ENCODE peak calls at places on chromosomes 1 and 21, in nine cellular contexts. One of them, this sample, is unnamed.

GRCh38 chr1:238485062-238485905 is 594.6 kb upstream of the ZP4 start:
- DNase-seq in Calu3: peak; percentile 56
- DNase-seq in activated CD8-positive, alpha-beta T cell treated with anti-CD3 and anti-CD28 coated beads for 36 hours: no peak
- DNase-seq in neural progenitor cell: peak; percentile 38
- DNase-seq in activated B cell treated with CpG ODN at 0.5 μM for 24 hours: no peak
- DNase-seq in prostate gland: peak; percentile 22
- DNase-seq in mucosa of descending colon: peak; percentile 10
- DNase-seq in esophagus squamous epithelium: no peak
- DNase-seq in tibial artery: peak; percentile 44
- DNase-seq in this sample: no peak

GRCh38 chr1:246108278-246108925 is 398.7 kb downstream of the SMYD3 start:
- DNase-seq in neural progenitor cell: peak; percentile 11
- DNase-seq in esophagus squamous epithelium: no peak
- DNase-seq in activated CD8-positive, alpha-beta T cell treated with anti-CD3 and anti-CD28 coated beads for 36 hours: no peak
- DNase-seq in Calu3: no peak
- DNase-seq in mucosa of descending colon: no peak
- DNase-seq in prostate gland: no peak
- DNase-seq in tibial artery: no peak
- DNase-seq in activated B cell treated with CpG ODN at 0.5 μM for 24 hours: no peak
- DNase-seq in this sample: no peak

GRCh38 chr1:236425031-236425663 is 31.1 kb downstream of the EDARADD start:
- DNase-seq in esophagus squamous epithelium: no peak
- DNase-seq in tibial artery: no peak
- DNase-seq in Calu3: peak; percentile 30
- DNase-seq in activated B cell treated with CpG ODN at 0.5 μM for 24 hours: peak; percentile 22
- DNase-seq in activated CD8-positive, alpha-beta T cell treated with anti-CD3 and anti-CD28 coated beads for 36 hours: peak; percentile 48
- DNase-seq in mucosa of descending colon: no peak
- DNase-seq in prostate gland: no peak
- DNase-seq in neural progenitor cell: no peak
- DNase-seq in this sample: no peak

GRCh38 chr1:109777436-109777835 is 13.7 kb upstream of the EPS8L3 start:
- DNase-seq in tibial artery: peak; percentile 19
- DNase-seq in activated B cell treated with CpG ODN at 0.5 μM for 24 hours: no peak
- DNase-seq in mucosa of descending colon: no peak
- DNase-seq in neural progenitor cell: no peak
- DNase-seq in esophagus squamous epithelium: no peak
- DNase-seq in prostate gland: no peak
- DNase-seq in activated CD8-positive, alpha-beta T cell treated with anti-CD3 and anti-CD28 coated beads for 36 hours: no peak
- DNase-seq in Calu3: no peak
- DNase-seq in this sample: no peak

GRCh38 chr1:184428604-184429003 is 41.8 kb downstream of the C1orf21 start:
- DNase-seq in mucosa of descending colon: no peak
- DNase-seq in activated CD8-positive, alpha-beta T cell treated with anti-CD3 and anti-CD28 coated beads for 36 hours: no peak
- DNase-seq in Calu3: no peak
- DNase-seq in prostate gland: no peak
- DNase-seq in activated B cell treated with CpG ODN at 0.5 μM for 24 hours: no peak
- DNase-seq in tibial artery: no peak
- DNase-seq in neural progenitor cell: no peak
- DNase-seq in esophagus squamous epithelium: no peak
- DNase-seq in this sample: no peak

GRCh38 chr21:34022557-34023335 is 50.6 kb upstream of the MRPS6 start:
- DNase-seq in prostate gland: no peak
- DNase-seq in esophagus squamous epithelium: no peak
- DNase-seq in neural progenitor cell: peak; percentile 22
- DNase-seq in activated CD8-positive, alpha-beta T cell treated with anti-CD3 and anti-CD28 coated beads for 36 hours: peak; percentile 82
- DNase-seq in mucosa of descending colon: peak; percentile 19
- DNase-seq in activated B cell treated with CpG ODN at 0.5 μM for 24 hours: no peak
- DNase-seq in Calu3: no peak
- DNase-seq in tibial artery: no peak
- DNase-seq in this sample: peak; percentile 26

GRCh38 chr1:165871311-165872067 is 44.1 kb downstream of the UCK2 start:
- DNase-seq in mucosa of descending colon: peak; percentile 87
- DNase-seq in Calu3: peak; percentile 67
- DNase-seq in tibial artery: no peak
- DNase-seq in prostate gland: no peak
- DNase-seq in activated B cell treated with CpG ODN at 0.5 μM for 24 hours: no peak
- DNase-seq in activated CD8-positive, alpha-beta T cell treated with anti-CD3 and anti-CD28 coated beads for 36 hours: peak; percentile 72
- DNase-seq in esophagus squamous epithelium: no peak
- DNase-seq in neural progenitor cell: peak; percentile 16
- DNase-seq in this sample: peak; percentile 61

GRCh38 chr1:161473363-161473762 is 31.9 kb upstream of the FCGR2A start:
- DNase-seq in esophagus squamous epithelium: no peak
- DNase-seq in activated B cell treated with CpG ODN at 0.5 μM for 24 hours: no peak
- DNase-seq in mucosa of descending colon: peak; percentile 50
- DNase-seq in Calu3: peak; percentile 46
- DNase-seq in tibial artery: no peak
- DNase-seq in activated CD8-positive, alpha-beta T cell treated with anti-CD3 and anti-CD28 coated beads for 36 hours: peak; percentile 30
- DNase-seq in neural progenitor cell: peak; percentile 66
- DNase-seq in prostate gland: no peak
- DNase-seq in this sample: no peak

GRCh38 chr1:54814571-54814970 is 13.4 kb upstream of the TTC22 start:
- DNase-seq in activated B cell treated with CpG ODN at 0.5 μM for 24 hours: no peak
- DNase-seq in Calu3: no peak
- DNase-seq in mucosa of descending colon: no peak
- DNase-seq in neural progenitor cell: no peak
- DNase-seq in prostate gland: no peak
- DNase-seq in esophagus squamous epithelium: no peak
- DNase-seq in activated CD8-positive, alpha-beta T cell treated with anti-CD3 and anti-CD28 coated beads for 36 hours: no peak
- DNase-seq in tibial artery: no peak
- DNase-seq in this sample: no peak

GRCh38 chr1:150968491-150968890 is 6.1 kb downstream of the CERS2 start:
- DNase-seq in neural progenitor cell: no peak
- DNase-seq in activated CD8-positive, alpha-beta T cell treated with anti-CD3 and anti-CD28 coated beads for 36 hours: no peak
- DNase-seq in tibial artery: no peak
- DNase-seq in mucosa of descending colon: no peak
- DNase-seq in Calu3: no peak
- DNase-seq in activated B cell treated with CpG ODN at 0.5 μM for 24 hours: no peak
- DNase-seq in esophagus squamous epithelium: no peak
- DNase-seq in prostate gland: no peak
- DNase-seq in this sample: no peak

GRCh38 chr21:44706706-44707615 is 4.4 kb downstream of the TSPEAR start:
- DNase-seq in neural progenitor cell: peak; percentile 51
- DNase-seq in esophagus squamous epithelium: no peak
- DNase-seq in Calu3: no peak
- DNase-seq in prostate gland: no peak
- DNase-seq in activated CD8-positive, alpha-beta T cell treated with anti-CD3 and anti-CD28 coated beads for 36 hours: no peak
- DNase-seq in activated B cell treated with CpG ODN at 0.5 μM for 24 hours: no peak
- DNase-seq in mucosa of descending colon: no peak
- DNase-seq in tibial artery: no peak
- DNase-seq in this sample: no peak

GRCh38 chr1:246187834-246188372 is 319.2 kb downstream of the SMYD3 start:
- DNase-seq in prostate gland: no peak
- DNase-seq in activated B cell treated with CpG ODN at 0.5 μM for 24 hours: no peak
- DNase-seq in activated CD8-positive, alpha-beta T cell treated with anti-CD3 and anti-CD28 coated beads for 36 hours: no peak
- DNase-seq in Calu3: no peak
- DNase-seq in neural progenitor cell: no peak
- DNase-seq in tibial artery: no peak
- DNase-seq in esophagus squamous epithelium: no peak
- DNase-seq in mucosa of descending colon: no peak
- DNase-seq in this sample: no peak

GRCh38 chr1:167484726-167485125 is 33.6 kb downstream of the CD247 start:
- DNase-seq in mucosa of descending colon: no peak
- DNase-seq in neural progenitor cell: no peak
- DNase-seq in Calu3: no peak
- DNase-seq in prostate gland: no peak
- DNase-seq in activated B cell treated with CpG ODN at 0.5 μM for 24 hours: no peak
- DNase-seq in esophagus squamous epithelium: no peak
- DNase-seq in activated CD8-positive, alpha-beta T cell treated with anti-CD3 and anti-CD28 coated beads for 36 hours: no peak
- DNase-seq in tibial artery: no peak
- DNase-seq in this sample: no peak

GRCh38 chr1:16237343-16237830 is 404 bp upstream of the CPLANE2 start:
- DNase-seq in tibial artery: no peak
- DNase-seq in activated CD8-positive, alpha-beta T cell treated with anti-CD3 and anti-CD28 coated beads for 36 hours: no peak
- DNase-seq in esophagus squamous epithelium: no peak
- DNase-seq in neural progenitor cell: no peak
- DNase-seq in mucosa of descending colon: no peak
- DNase-seq in prostate gland: no peak
- DNase-seq in Calu3: no peak
- DNase-seq in activated B cell treated with CpG ODN at 0.5 μM for 24 hours: no peak
- DNase-seq in this sample: no peak

GRCh38 chr21:37742532-37742931 is 173.7 kb downstream of the KCNJ6 start:
- DNase-seq in tibial artery: no peak
- DNase-seq in activated CD8-positive, alpha-beta T cell treated with anti-CD3 and anti-CD28 coated beads for 36 hours: no peak
- DNase-seq in activated B cell treated with CpG ODN at 0.5 μM for 24 hours: no peak
- DNase-seq in Calu3: no peak
- DNase-seq in neural progenitor cell: no peak
- DNase-seq in prostate gland: no peak
- DNase-seq in esophagus squamous epithelium: no peak
- DNase-seq in mucosa of descending colon: no peak
- DNase-seq in this sample: no peak

GRCh38 chr1:12327566-12327965 is 97.7 kb downstream of the VPS13D start:
- DNase-seq in Calu3: no peak
- DNase-seq in activated B cell treated with CpG ODN at 0.5 μM for 24 hours: no peak
- DNase-seq in neural progenitor cell: no peak
- DNase-seq in activated CD8-positive, alpha-beta T cell treated with anti-CD3 and anti-CD28 coated beads for 36 hours: no peak
- DNase-seq in prostate gland: no peak
- DNase-seq in esophagus squamous epithelium: no peak
- DNase-seq in tibial artery: no peak
- DNase-seq in mucosa of descending colon: no peak
- DNase-seq in this sample: peak; percentile 65

GRCh38 chr1:115062542-115063004 is 26.7 kb downstream of the TSPAN2 start:
- DNase-seq in neural progenitor cell: no peak
- DNase-seq in prostate gland: peak; percentile 63
- DNase-seq in activated CD8-positive, alpha-beta T cell treated with anti-CD3 and anti-CD28 coated beads for 36 hours: peak; percentile 98
- DNase-seq in mucosa of descending colon: peak; percentile 69
- DNase-seq in Calu3: peak; percentile 83
- DNase-seq in esophagus squamous epithelium: peak; percentile 25
- DNase-seq in activated B cell treated with CpG ODN at 0.5 μM for 24 hours: peak; percentile 44
- DNase-seq in tibial artery: no peak
- DNase-seq in this sample: peak; percentile 44

GRCh38 chr1:222987616-222988015 is 155.4 kb downstream of the TLR5 start:
- DNase-seq in prostate gland: no peak
- DNase-seq in esophagus squamous epithelium: no peak
- DNase-seq in activated CD8-positive, alpha-beta T cell treated with anti-CD3 and anti-CD28 coated beads for 36 hours: no peak
- DNase-seq in Calu3: no peak
- DNase-seq in neural progenitor cell: no peak
- DNase-seq in tibial artery: no peak
- DNase-seq in activated B cell treated with CpG ODN at 0.5 μM for 24 hours: no peak
- DNase-seq in mucosa of descending colon: no peak
- DNase-seq in this sample: no peak

GRCh38 chr1:1058921-1059493 is 15.1 kb downstream of the RNF223 start:
- DNase-seq in Calu3: peak; percentile 38
- DNase-seq in activated B cell treated with CpG ODN at 0.5 μM for 24 hours: no peak
- DNase-seq in activated CD8-positive, alpha-beta T cell treated with anti-CD3 and anti-CD28 coated beads for 36 hours: peak; percentile 68
- DNase-seq in prostate gland: no peak
- DNase-seq in neural progenitor cell: peak; percentile 51
- DNase-seq in tibial artery: no peak
- DNase-seq in mucosa of descending colon: no peak
- DNase-seq in esophagus squamous epithelium: no peak
- DNase-seq in this sample: peak; percentile 34

GRCh38 chr1:147892216-147892615 is 10.4 kb upstream of the GJA8 start:
- DNase-seq in Calu3: no peak
- DNase-seq in esophagus squamous epithelium: no peak
- DNase-seq in activated CD8-positive, alpha-beta T cell treated with anti-CD3 and anti-CD28 coated beads for 36 hours: peak; percentile 15
- DNase-seq in activated B cell treated with CpG ODN at 0.5 μM for 24 hours: no peak
- DNase-seq in mucosa of descending colon: no peak
- DNase-seq in prostate gland: no peak
- DNase-seq in tibial artery: no peak
- DNase-seq in neural progenitor cell: peak; percentile 42
- DNase-seq in this sample: no peak
- TF ChIP-seq CTCF in Calu3: no peak
- TF ChIP-seq CTCF in esophagus squamous epithelium: no peak
- TF ChIP-seq CTCF in activated CD8-positive, alpha-beta T cell treated with anti-CD3 and anti-CD28 coated beads for 36 hours: no peak
- TF ChIP-seq CTCF in activated B cell treated with CpG ODN at 0.5 μM for 24 hours: no peak
- TF ChIP-seq CTCF in mucosa of descending colon: no peak
- TF ChIP-seq CTCF in prostate gland: no peak
- TF ChIP-seq CTCF in tibial artery: no peak
- TF ChIP-seq CTCF in neural progenitor cell: no peak
- TF ChIP-seq CTCF in this sample: no peak

GRCh38 chr1:34887593-34887992 is 28.0 kb upstream of the SMIM12 start:
- DNase-seq in mucosa of descending colon: no peak
- DNase-seq in neural progenitor cell: no peak
- DNase-seq in esophagus squamous epithelium: no peak
- DNase-seq in prostate gland: no peak
- DNase-seq in Calu3: no peak
- DNase-seq in activated CD8-positive, alpha-beta T cell treated with anti-CD3 and anti-CD28 coated beads for 36 hours: no peak
- DNase-seq in activated B cell treated with CpG ODN at 0.5 μM for 24 hours: no peak
- DNase-seq in tibial artery: no peak
- DNase-seq in this sample: no peak

GRCh38 chr1:34885405-34886247 is 26.1 kb upstream of the SMIM12 start:
- DNase-seq in neural progenitor cell: peak; percentile 74
- DNase-seq in activated CD8-positive, alpha-beta T cell treated with anti-CD3 and anti-CD28 coated beads for 36 hours: peak; percentile 71
- DNase-seq in activated B cell treated with CpG ODN at 0.5 μM for 24 hours: peak; percentile 50
- DNase-seq in Calu3: peak; percentile 80
- DNase-seq in mucosa of descending colon: peak; percentile 73
- DNase-seq in prostate gland: no peak
- DNase-seq in esophagus squamous epithelium: no peak
- DNase-seq in tibial artery: no peak
- DNase-seq in this sample: peak; percentile 45

GRCh38 chr1:34889705-34890104 is 30.2 kb upstream of the SMIM12 start:
- DNase-seq in esophagus squamous epithelium: no peak
- DNase-seq in prostate gland: no peak
- DNase-seq in tibial artery: no peak
- DNase-seq in neural progenitor cell: no peak
- DNase-seq in Calu3: no peak
- DNase-seq in mucosa of descending colon: no peak
- DNase-seq in activated B cell treated with CpG ODN at 0.5 μM for 24 hours: no peak
- DNase-seq in activated CD8-positive, alpha-beta T cell treated with anti-CD3 and anti-CD28 coated beads for 36 hours: no peak
- DNase-seq in this sample: no peak

GRCh38 chr1:34884536-34884935 is 25.0 kb upstream of the SMIM12 start:
- DNase-seq in tibial artery: no peak
- DNase-seq in activated CD8-positive, alpha-beta T cell treated with anti-CD3 and anti-CD28 coated beads for 36 hours: no peak
- DNase-seq in activated B cell treated with CpG ODN at 0.5 μM for 24 hours: no peak
- DNase-seq in Calu3: no peak
- DNase-seq in esophagus squamous epithelium: no peak
- DNase-seq in prostate gland: no peak
- DNase-seq in mucosa of descending colon: no peak
- DNase-seq in neural progenitor cell: no peak
- DNase-seq in this sample: no peak

GRCh38 chr1:34884961-34885360 is 25.4 kb upstream of the SMIM12 start:
- DNase-seq in esophagus squamous epithelium: no peak
- DNase-seq in mucosa of descending colon: no peak
- DNase-seq in prostate gland: no peak
- DNase-seq in activated B cell treated with CpG ODN at 0.5 μM for 24 hours: no peak
- DNase-seq in neural progenitor cell: peak; percentile 21
- DNase-seq in activated CD8-positive, alpha-beta T cell treated with anti-CD3 and anti-CD28 coated beads for 36 hours: no peak
- DNase-seq in Calu3: peak; percentile 65
- DNase-seq in tibial artery: no peak
- DNase-seq in this sample: no peak
- TF ChIP-seq CTCF in esophagus squamous epithelium: no peak
- TF ChIP-seq CTCF in mucosa of descending colon: no peak
- TF ChIP-seq CTCF in prostate gland: no peak
- TF ChIP-seq CTCF in activated B cell treated with CpG ODN at 0.5 μM for 24 hours: no peak
- TF ChIP-seq CTCF in neural progenitor cell: peak; percentile 27
- TF ChIP-seq CTCF in activated CD8-positive, alpha-beta T cell treated with anti-CD3 and anti-CD28 coated beads for 36 hours: no peak
- TF ChIP-seq CTCF in Calu3: peak; percentile 44
- TF ChIP-seq CTCF in tibial artery: no peak
- TF ChIP-seq CTCF in this sample: no peak

GRCh38 chr1:247681288-247681897 is 1.9 kb upstream of the OR13G1 start:
- DNase-seq in activated B cell treated with CpG ODN at 0.5 μM for 24 hours: no peak
- DNase-seq in mucosa of descending colon: peak; percentile 71
- DNase-seq in Calu3: peak; percentile 16
- DNase-seq in neural progenitor cell: peak; percentile 86
- DNase-seq in prostate gland: peak; percentile 8
- DNase-seq in activated CD8-positive, alpha-beta T cell treated with anti-CD3 and anti-CD28 coated beads for 36 hours: peak; percentile 63
- DNase-seq in esophagus squamous epithelium: no peak
- DNase-seq in tibial artery: peak; percentile 22
- DNase-seq in this sample: peak; percentile 36
- TF ChIP-seq CTCF in activated B cell treated with CpG ODN at 0.5 μM for 24 hours: no peak
- TF ChIP-seq CTCF in mucosa of descending colon: peak; percentile 37
- TF ChIP-seq CTCF in Calu3: peak; percentile 45
- TF ChIP-seq CTCF in neural progenitor cell: peak; percentile 88
- TF ChIP-seq CTCF in prostate gland: peak; percentile 37
- TF ChIP-seq CTCF in activated CD8-positive, alpha-beta T cell treated with anti-CD3 and anti-CD28 coated beads for 36 hours: peak; percentile 85
- TF ChIP-seq CTCF in esophagus squamous epithelium: peak; percentile 48
- TF ChIP-seq CTCF in tibial artery: no peak
- TF ChIP-seq CTCF in this sample: peak; percentile 41

GRCh38 chr1:28329395-28330153 is 734 bp downstream of the MED18 start:
- DNase-seq in Calu3: peak; percentile 30
- DNase-seq in esophagus squamous epithelium: no peak
- DNase-seq in activated B cell treated with CpG ODN at 0.5 μM for 24 hours: peak; percentile 50
- DNase-seq in mucosa of descending colon: peak; percentile 53
- DNase-seq in neural progenitor cell: peak; percentile 60
- DNase-seq in prostate gland: no peak
- DNase-seq in tibial artery: peak; percentile 21
- DNase-seq in activated CD8-positive, alpha-beta T cell treated with anti-CD3 and anti-CD28 coated beads for 36 hours: peak; percentile 57
- DNase-seq in this sample: peak; percentile 28
- TF ChIP-seq CTCF in Calu3: no peak
- TF ChIP-seq CTCF in esophagus squamous epithelium: peak; percentile 34
- TF ChIP-seq CTCF in activated B cell treated with CpG ODN at 0.5 μM for 24 hours: no peak
- TF ChIP-seq CTCF in mucosa of descending colon: no peak
- TF ChIP-seq CTCF in neural progenitor cell: peak; percentile 6
- TF ChIP-seq CTCF in prostate gland: no peak
- TF ChIP-seq CTCF in tibial artery: no peak
- TF ChIP-seq CTCF in activated CD8-positive, alpha-beta T cell treated with anti-CD3 and anti-CD28 coated beads for 36 hours: no peak
- TF ChIP-seq CTCF in this sample: no peak

This sample was measured in body of pancreas.